ENCODE peak calls at places on chromosomes 5 and 9, in six cellular contexts. N, M, A, H, S and Q are unnamed samples.

GRCh38 chr5:143063175-143063970 is 293.2 kb downstream of the ARHGAP26 start:
- DNase-seq in N (no peak), M (no peak), A (peak; percentile 76), H (peak; percentile 78), S (no peak), Q (peak; percentile 7)

GRCh38 chr5:6504677-6505414 is 56.2 kb downstream of the UBE2QL1 start:
- DNase-seq in N (peak; percentile 12), M (no peak), A (no peak), H (no peak), S (peak; percentile 11), Q (peak; percentile 19)

GRCh38 chr5:148437249-148437648 is 53.5 kb downstream of the FBXO38 start:
- DNase-seq in N (no peak), M (no peak), A (no peak), H (no peak), S (no peak), Q (no peak)

GRCh38 chr5:125006011-125006685 is 259.7 kb upstream of the ZNF608 start:
- DNase-seq in N (no peak), M (no peak), A (no peak), H (no peak), S (no peak), Q (peak; percentile 69)

GRCh38 chr5:140868721-140869554 is at the start of gene PCDHA11:
- DNase-seq in N (no peak), M (no peak), A (no peak), H (no peak), S (peak; percentile 55), Q (peak; percentile 84)

GRCh38 chr9:134987906-134988700 is 70.4 kb upstream of the FCN1 start:
- DNase-seq in N (no peak), M (no peak), A (no peak), H (peak; percentile 50), S (no peak), Q (no peak)

GRCh38 chr9:127162567-127163365 is 40.3 kb upstream of the ANGPTL2 start:
- DNase-seq in N (no peak), M (no peak), A (no peak), H (peak; percentile 50), S (no peak), Q (no peak)

GRCh38 chr9:127155314-127155713 is 32.9 kb upstream of the ANGPTL2 start:
- DNase-seq in N (no peak), M (no peak), A (no peak), H (peak; percentile 44), S (no peak), Q (no peak)

GRCh38 chr5:78566747-78567449 is 81.7 kb downstream of the LHFPL2 start:
- DNase-seq in N (no peak), M (no peak), A (no peak), H (no peak), S (no peak), Q (no peak)

GRCh38 chr5:181138258-181138657 is 7.3 kb upstream of the OR2V1 start:
- DNase-seq in N (no peak), M (no peak), A (no peak), H (no peak), S (peak; percentile 52), Q (peak; percentile 17)

GRCh38 chr9:133227242-133227860 is 18.3 kb upstream of the OBP2B start:
- DNase-seq in N (no peak), M (no peak), A (no peak), H (peak; percentile 38), S (no peak), Q (no peak)